ENCODE peak calls at places on chromosomes 2 and 18, in six cellular contexts. M, E, R, D, W and Q are unnamed samples.

GRCh38 chr2:168354499-168354898 is 101.6 kb upstream of the CERS6 start:
- DNase-seq in R (no peak), W (no peak), M (no peak), E (no peak), D (no peak), Q (no peak)

GRCh38 chr2:207394812-207395534 is 134.8 kb upstream of the CREB1 start:
- DNase-seq in D (peak), M (no peak), W (no peak), E (no peak), R (peak), Q (no peak)

GRCh38 chr2:147479363-147479762 is 365.5 kb upstream of the ACVR2A start:
- DNase-seq in W (no peak), D (no peak), R (no peak), E (no peak), M (no peak), Q (no peak)

GRCh38 chr2:180763249-180763989 is 217.0 kb upstream of the UBE2E3 start:
- DNase-seq in W (no peak), M (no peak), R (no peak), D (no peak), E (no peak), Q (no peak)

GRCh38 chr18:39435986-39436385 is 1870.4 kb upstream of the CELF4 start:
- DNase-seq in R (no peak), W (no peak), E (no peak), M (no peak), D (no peak), Q (no peak)

GRCh38 chr2:95022309-95023221 is 2.9 kb upstream of the MAL start:
- DNase-seq in D (peak), R (peak), W (peak), M (peak), E (peak), Q (peak)

GRCh38 chr2:177262958-177263450 is 1.5 kb downstream of the NFE2L2 start:
- DNase-seq in E (no peak), D (no peak), W (no peak), M (no peak), R (no peak), Q (no peak)

GRCh38 chr2:166343467-166343866 is 32.3 kb downstream of the SCN9A start:
- DNase-seq in W (no peak), E (peak), R (no peak), D (no peak), M (no peak), Q (no peak)

GRCh38 chr2:142973160-142973821 is 95.8 kb downstream of the KYNU start:
- DNase-seq in D (peak), W (no peak), E (no peak), M (no peak), R (peak), Q (no peak)

GRCh38 chr18:2908946-2909335 is 62.1 kb downstream of the EMILIN2 start:
- DNase-seq in R (no peak), E (no peak), D (no peak), W (no peak), M (no peak), Q (no peak)

GRCh38 chr2:73175663-73176204 is 26.6 kb upstream of the NOTO start:
- DNase-seq in E (peak), W (peak), R (peak), M (peak), D (peak), Q (peak)

GRCh38 chr2:28681216-28681981 is 70.2 kb upstream of the PPP1CB start:
- DNase-seq in E (no peak), D (peak), M (peak), W (no peak), R (peak), Q (no peak)

GRCh38 chr2:20223345-20224190 is 1.4 kb downstream of the SDC1 start:
- DNase-seq in W (peak), E (peak), R (peak), D (peak), M (peak), Q (peak)

GRCh38 chr2:9809448-9810088 is 33.7 kb upstream of the TAF1B start:
- DNase-seq in E (no peak), W (no peak), D (no peak), M (no peak), R (no peak), Q (no peak)

GRCh38 chr2:224083631-224084030 is 44.5 kb upstream of the SERPINE2 start:
- DNase-seq in E (no peak), W (no peak), R (no peak), D (no peak), M (no peak), Q (no peak)

GRCh38 chr2:147846382-147847081 is 1.7 kb downstream of the ACVR2A start:
- DNase-seq in R (no peak), D (peak), M (no peak), E (no peak), W (no peak), Q (no peak)

GRCh38 chr18:79439201-79440023 is 43.7 kb downstream of the NFATC1 start:
- DNase-seq in M (no peak), W (no peak), R (no peak), D (peak), E (no peak), Q (no peak)

GRCh38 chr2:56334622-56335021 is 150.8 kb downstream of the CCDC85A start:
- DNase-seq in W (no peak), D (peak), E (no peak), M (no peak), R (peak), Q (no peak)

GRCh38 chr2:156537147-156537546 is 101.0 kb downstream of the GPD2 start:
- DNase-seq in D (peak), M (no peak), W (no peak), E (no peak), R (peak), Q (no peak)

GRCh38 chr2:221943078-221943810 is 355.6 kb downstream of the PAX3 start:
- DNase-seq in W (no peak), D (no peak), R (peak), E (no peak), M (no peak), Q (no peak)

GRCh38 chr18:48893061-48893558 is 57.7 kb downstream of the SMAD7 start:
- DNase-seq in M (no peak), R (no peak), E (no peak), D (no peak), W (no peak), Q (no peak)

GRCh38 chr2:207042841-207043240 is 103.5 kb downstream of the CPO start:
- DNase-seq in E (no peak), M (no peak), D (no peak), R (no peak), W (no peak), Q (no peak)

GRCh38 chr2:127857494-127857818 is 499 bp downstream of the POLR2D start:
- DNase-seq in D (no peak), M (peak), R (no peak), W (peak), E (peak), Q (no peak)

DNA sequence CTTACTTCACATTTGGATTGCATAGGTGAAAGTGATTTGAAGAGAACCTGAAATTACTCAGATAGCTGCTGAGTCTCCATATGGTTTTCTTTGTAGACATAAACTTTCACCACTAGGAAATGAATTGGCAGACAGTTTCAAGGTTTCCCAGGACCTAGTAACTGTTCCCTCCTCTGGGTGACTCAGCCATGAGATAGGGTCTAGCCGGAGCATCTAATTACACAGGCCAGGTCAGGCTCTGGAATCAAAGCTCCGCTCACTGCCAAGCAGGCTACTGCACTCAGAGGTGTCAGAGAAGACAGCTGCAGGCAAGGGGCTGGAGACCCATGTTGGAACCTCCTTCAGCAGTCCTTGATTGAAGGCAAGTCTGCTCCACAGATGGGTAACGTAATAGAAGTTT is 429.2 kb downstream of the TNS1 start:
- DNase-seq in D (peak), R (peak), W (no peak), M (no peak), E (no peak), Q (no peak)
- TF ChIP-seq CTCF in D (no peak), R (no peak), W (no peak), M (no peak), E (no peak), Q (no peak)

GRCh38 chr2:50443868-50444267 is 588.1 kb downstream of the NRXN1 start:
- DNase-seq in E (no peak), R (no peak), W (no peak), M (no peak), D (no peak), Q (no peak)

GRCh38 chr2:50449306-50449705 is 582.6 kb downstream of the NRXN1 start:
- DNase-seq in D (no peak), M (no peak), R (no peak), W (no peak), E (no peak), Q (no peak)

GRCh38 chr2:50444286-50444685 is 587.6 kb downstream of the NRXN1 start:
- DNase-seq in W (no peak), M (no peak), D (no peak), R (no peak), E (no peak), Q (no peak)

DNA sequence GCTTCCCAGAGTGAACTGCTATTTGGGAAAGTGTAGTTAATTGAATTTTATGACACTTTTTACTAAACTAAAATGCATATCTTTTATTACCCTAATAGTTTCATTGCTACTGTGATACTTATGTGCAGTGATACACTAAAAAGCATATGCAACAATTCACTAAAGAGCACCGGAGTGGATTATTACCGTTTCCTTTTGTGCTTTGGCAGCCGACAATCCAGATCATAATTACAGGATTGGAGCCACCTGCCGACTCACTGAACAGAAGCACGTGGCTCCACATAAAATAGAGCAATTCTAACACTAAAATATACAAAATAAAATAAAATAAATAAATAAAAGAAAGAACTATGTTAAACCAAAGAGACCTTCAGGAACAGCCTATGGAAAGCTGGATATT is 583.4 kb downstream of the NRXN1 start:
- DNase-seq in W (peak), M (no peak), R (no peak), E (no peak), D (no peak), Q (no peak)
- TF ChIP-seq CTCF in W (no peak), M (no peak), R (no peak), E (no peak), D (no peak), Q (no peak)

DNA sequence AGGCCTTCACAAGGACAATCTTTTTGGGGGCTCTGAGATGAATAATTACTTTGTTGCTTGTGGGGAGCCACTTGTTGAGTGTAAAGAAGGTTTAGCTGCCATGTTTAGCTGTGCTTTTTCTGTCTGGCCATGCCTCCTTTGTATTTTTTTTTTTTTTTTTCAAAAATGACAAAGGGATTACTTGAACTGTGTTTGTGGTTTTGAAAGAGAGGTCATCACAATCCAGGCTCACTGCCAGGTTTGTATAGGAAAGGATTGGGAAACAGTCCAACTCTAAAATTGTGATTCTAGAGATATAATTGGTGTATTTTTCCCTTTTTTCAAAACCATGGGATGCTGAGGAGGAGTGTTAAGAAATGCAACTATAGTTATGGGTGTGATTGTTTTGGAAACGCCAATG is 4.3 kb downstream of the ITPRIPL1 start:
- DNase-seq in D (peak), W (no peak), M (no peak), R (peak), E (no peak), Q (no peak)
- TF ChIP-seq CTCF in D (no peak), W (no peak), M (no peak), R (no peak), E (no peak), Q (no peak)

DNA sequence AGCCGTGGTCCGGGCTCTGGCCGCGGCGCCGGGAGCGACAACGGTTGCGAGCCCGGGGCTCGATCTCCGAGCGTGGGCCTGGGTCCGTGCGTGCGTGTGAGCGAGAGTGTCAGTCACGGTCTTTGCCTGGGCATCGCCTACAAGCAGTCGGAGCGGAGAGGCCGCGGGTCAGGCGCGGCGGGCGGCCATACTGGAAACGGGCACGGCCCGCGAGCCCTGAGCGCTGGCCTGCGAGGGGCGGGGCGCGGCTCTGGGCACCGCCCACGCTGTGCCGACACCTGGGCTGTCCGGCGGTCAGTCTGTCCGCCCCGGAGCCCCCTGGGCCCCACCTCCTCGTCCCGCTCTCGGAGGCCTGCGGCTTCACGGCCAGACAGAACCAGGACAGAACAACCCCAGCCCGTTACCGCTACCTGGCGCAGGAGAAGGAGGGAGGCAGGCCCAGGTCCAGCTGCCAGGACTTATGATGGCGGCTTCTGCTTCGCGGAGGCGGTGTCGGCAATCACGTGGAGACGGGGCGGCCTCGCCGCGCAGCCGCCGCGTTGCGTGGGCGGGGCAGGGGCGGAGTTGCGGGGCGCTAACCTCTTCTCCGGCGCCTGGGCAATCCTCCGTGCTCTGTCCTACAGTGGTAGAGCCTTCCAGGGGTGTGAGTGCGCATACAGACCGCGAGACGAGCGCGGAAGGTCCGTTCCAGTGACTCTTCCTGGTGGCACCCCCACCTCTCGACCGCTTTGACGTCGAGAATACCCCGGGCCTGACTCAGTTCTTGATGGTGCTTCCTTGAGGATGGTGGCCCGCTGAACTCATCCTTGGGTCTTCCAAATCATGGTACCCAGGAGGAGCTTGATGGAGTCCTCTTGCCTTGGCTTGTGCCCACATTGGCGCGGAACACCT is at the start of gene TMEM131:
- DNase-seq in W (peak), D (peak), E (peak), R (peak), M (peak), Q (peak)
- TF ChIP-seq CTCF in W (no peak), D (no peak), E (no peak), R (no peak), M (no peak), Q (no peak)

DNA sequence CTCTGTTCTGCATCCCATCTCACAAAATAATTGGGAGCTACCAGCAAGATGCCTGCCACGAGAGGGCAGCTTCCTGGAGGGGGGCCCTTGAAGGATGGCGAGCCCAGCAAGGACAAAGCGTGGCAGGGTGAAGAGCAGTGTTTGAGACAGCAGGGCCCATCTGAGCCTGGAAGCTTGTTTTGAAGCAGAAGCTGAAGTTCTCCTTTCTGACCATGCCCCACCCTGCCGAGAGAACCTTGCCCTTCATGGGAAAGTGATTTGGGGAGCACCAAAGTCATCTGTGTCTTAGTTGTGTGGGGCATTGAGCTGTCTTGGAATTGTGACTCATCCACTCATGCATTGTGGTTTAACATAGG is 216.3 kb downstream of the BCL11A start:
- DNase-seq in R (no peak), W (no peak), M (peak), E (no peak), D (peak), Q (peak)
- TF ChIP-seq CTCF in R (no peak), W (peak), M (no peak), E (no peak), D (no peak), Q (no peak)

DNA sequence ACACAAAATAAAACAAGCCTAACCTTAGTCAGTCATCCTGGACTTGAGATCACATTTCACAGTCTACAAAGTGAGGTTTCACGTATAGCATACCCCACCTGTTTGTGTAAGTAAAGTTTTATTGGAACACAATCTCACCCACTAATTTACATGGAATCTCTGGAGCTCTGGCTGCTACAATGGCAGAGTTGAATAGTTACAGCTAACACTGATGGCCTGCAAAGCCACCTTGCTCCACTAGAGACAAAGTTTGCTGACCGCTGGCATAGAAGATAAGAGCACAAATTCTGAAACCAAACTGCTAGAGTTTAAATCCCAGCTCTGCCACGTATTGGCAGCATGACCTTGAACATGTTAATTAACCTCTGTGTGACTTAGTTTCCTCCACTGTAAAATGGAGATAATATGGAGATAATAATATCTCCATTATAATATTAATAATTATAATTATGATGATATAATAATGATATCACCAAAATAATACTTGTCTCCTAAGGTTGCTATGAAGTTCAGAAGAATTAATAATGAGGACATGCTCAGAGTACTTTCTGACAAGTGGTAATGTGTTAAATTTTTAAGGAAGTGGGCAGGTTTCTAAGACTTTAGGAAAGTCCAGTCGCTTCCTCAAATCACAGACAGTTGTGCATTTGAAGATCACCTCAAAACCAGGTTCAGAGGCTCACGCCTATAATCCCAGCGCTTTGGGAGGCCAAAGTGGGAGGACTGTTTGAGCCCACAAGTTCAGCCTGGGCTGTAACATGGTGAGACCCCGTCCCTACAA is 204.6 kb downstream of the SH3RF3 start:
- DNase-seq in D (peak), M (no peak), W (no peak), R (no peak), E (no peak), Q (peak)
- TF ChIP-seq CTCF in D (peak), M (peak), W (peak), R (peak), E (no peak), Q (peak)

GRCh38 chr2:172339431-172340010 is 87.9 kb upstream of the ITGA6 start:
- DNase-seq in W (no peak), R (no peak), M (no peak), D (no peak), E (peak), Q (no peak)
- TF ChIP-seq CTCF in W (no peak), R (no peak), M (no peak), D (no peak), E (no peak), Q (no peak)

GRCh38 chr2:30869988-30870387 is 62.7 kb upstream of the CAPN13 start:
- DNase-seq in R (no peak), E (no peak), D (no peak), W (no peak), M (no peak), Q (no peak)

GRCh38 chr2:30867385-30867784 is 60.1 kb upstream of the CAPN13 start:
- DNase-seq in E (no peak), W (no peak), M (no peak), R (no peak), D (no peak), Q (no peak)

GRCh38 chr2:30865218-30865617 is 58.0 kb upstream of the CAPN13 start:
- DNase-seq in M (no peak), R (no peak), W (no peak), D (no peak), E (no peak), Q (no peak)

GRCh38 chr2:30865892-30866681 is 58.8 kb upstream of the CAPN13 start:
- DNase-seq in W (no peak), D (no peak), E (no peak), M (no peak), R (no peak), Q (no peak)

DNA sequence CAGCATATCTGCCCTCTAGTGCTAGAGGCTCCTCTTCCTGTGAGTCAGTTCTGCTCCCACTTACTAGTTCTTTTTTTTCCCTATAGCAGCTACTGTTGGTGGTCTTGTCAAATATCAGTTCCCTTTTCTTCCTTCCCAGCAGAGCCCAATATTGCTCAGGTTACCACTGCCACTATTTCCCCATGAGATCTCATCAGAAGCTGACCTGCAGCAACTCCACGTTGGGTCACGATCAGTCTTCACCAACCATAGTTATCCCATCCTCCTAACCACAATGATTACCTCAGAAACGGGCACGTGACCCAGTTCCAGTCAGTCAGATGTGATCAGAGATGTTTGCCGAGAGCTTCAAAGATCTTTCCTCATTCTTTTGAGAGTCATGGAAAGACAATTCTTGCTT is 59.7 kb upstream of the CAPN13 start:
- DNase-seq in D (no peak), R (no peak), M (no peak), E (no peak), W (no peak), Q (no peak)
- TF ChIP-seq CTCF in D (no peak), R (no peak), M (no peak), E (no peak), W (no peak), Q (no peak)